ENCODE peak calls at places on chromosomes 13 and 19, in five cellular contexts. O, B, M, H and U are unnamed samples.

GRCh38 chr13:110259651-110260050 is 47.3 kb downstream of the COL4A1 start:
- DNase-seq in O (no peak), B (no peak), M (no peak), H (no peak), U (no peak)

GRCh38 chr13:40801255-40802217 is 12.1 kb downstream of the SLC25A15 start:
- DNase-seq in O (no peak), B (no peak), M (no peak), H (peak), U (no peak)

GRCh38 chr19:1590641-1591397 is 1.8 kb downstream of the MBD3 start:
- DNase-seq in O (no peak), B (no peak), M (no peak), H (peak), U (no peak)

GRCh38 chr19:31350033-31350692 is 927 bp upstream of the TSHZ3 start:
- DNase-seq in O (no peak), B (no peak), M (peak), H (no peak), U (peak)

GRCh38 chr19:54209748-54210494 is 9.3 kb downstream of the RPS9 start:
- DNase-seq in O (peak), B (no peak), M (peak), H (peak), U (peak)

GRCh38 chr19:3577741-3578344 is 5.1 kb downstream of the HMG20B start:
- DNase-seq in O (no peak), B (no peak), M (no peak), H (peak), U (no peak)

GRCh38 chr13:112510002-112510780 is 77.8 kb downstream of the TUBGCP3 start:
- DNase-seq in O (peak), B (no peak), M (peak), H (no peak), U (peak)

GRCh38 chr13:26785845-26786630 is 25.5 kb upstream of the GPR12 start:
- DNase-seq in O (no peak), B (no peak), M (peak), H (peak), U (peak)

GRCh38 chr13:30165791-30166190 is 141.6 kb downstream of the KATNAL1 start:
- DNase-seq in O (peak), B (no peak), M (no peak), H (no peak), U (no peak)

GRCh38 chr13:99523838-99524237 is 22.6 kb downstream of the TM9SF2 start:
- DNase-seq in O (no peak), B (no peak), M (no peak), H (no peak), U (no peak)

GRCh38 chr13:99527346-99527745 is 26.1 kb downstream of the TM9SF2 start:
- DNase-seq in O (no peak), B (no peak), M (no peak), H (no peak), U (no peak)

GRCh38 chr13:99528547-99528946 is 27.3 kb downstream of the TM9SF2 start:
- DNase-seq in O (no peak), B (no peak), M (no peak), H (no peak), U (no peak)

GRCh38 chr13:99525967-99526366 is 24.7 kb downstream of the TM9SF2 start:
- DNase-seq in O (no peak), B (no peak), M (no peak), H (no peak), U (no peak)

GRCh38 chr13:99526549-99526948 is 25.3 kb downstream of the TM9SF2 start:
- DNase-seq in O (no peak), B (no peak), M (no peak), H (no peak), U (no peak)
- TF ChIP-seq CTCF in O (no peak), B (no peak), M (no peak), H (no peak), U (no peak)

GRCh38 chr19:36014029-36014924 is at the start of gene ALKBH6:
- DNase-seq in O (peak), B (peak), M (peak), H (peak), U (peak)
- TF ChIP-seq CTCF in O (no peak), B (no peak), M (no peak), H (peak), U (no peak)

GRCh38 chr19:16544468-16545231 is 2.4 kb upstream of the CHERP start:
- DNase-seq in O (no peak), B (no peak), M (no peak), H (no peak), U (no peak)

GRCh38 chr19:16542894-16543498 is 759 bp upstream of the CHERP start:
- DNase-seq in O (no peak), B (no peak), M (no peak), H (no peak), U (no peak)

GRCh38 chr19:16541526-16542044 is 652 bp downstream of the CHERP start:
- DNase-seq in O (no peak), B (no peak), M (no peak), H (no peak), U (no peak)

GRCh38 chr19:16540948-16541347 is 1.3 kb downstream of the CHERP start:
- DNase-seq in O (no peak), B (no peak), M (no peak), H (no peak), U (no peak)

DNA sequence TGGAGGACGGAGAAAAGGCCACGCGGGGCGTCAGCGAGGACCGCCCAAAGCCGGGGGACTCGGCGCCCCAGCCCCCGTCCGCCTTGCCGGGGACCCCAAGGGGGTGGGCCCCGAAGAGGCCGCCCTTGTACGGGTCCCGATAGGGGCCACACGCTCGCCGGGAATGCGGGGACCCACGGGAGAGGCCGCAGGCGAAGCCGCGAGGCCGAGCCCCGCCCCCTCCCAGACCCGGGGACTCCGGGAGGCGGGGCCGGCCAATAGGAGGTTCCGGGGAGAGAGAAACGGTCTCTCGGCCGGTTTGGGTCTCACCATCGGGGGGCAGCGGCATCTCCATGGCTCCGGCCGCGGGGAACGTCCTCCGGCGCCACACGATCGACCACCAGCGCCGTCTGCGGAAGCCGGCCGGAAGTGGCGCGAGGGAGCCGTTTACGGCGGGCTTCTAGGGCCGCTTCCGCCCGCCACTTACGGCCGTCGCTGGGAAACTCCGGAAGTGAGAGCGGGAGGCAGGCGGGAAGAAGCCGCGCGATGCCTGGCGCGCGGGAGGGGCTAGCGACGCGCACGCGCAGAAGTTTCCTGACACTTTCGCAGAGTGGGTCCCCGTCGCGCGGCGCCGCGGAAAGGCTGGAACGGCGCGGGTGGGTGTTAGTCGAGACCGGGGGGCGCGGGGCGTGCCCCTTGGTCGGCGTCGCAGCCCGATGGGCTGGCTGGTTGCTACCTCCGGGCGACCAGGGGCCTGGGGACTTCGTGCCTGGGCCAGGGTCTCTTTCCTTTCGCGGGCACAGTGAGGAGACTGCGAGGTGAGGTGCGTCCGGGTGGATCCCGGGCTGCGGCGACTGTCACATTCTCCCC is at the start of gene CHERP:
- DNase-seq in O (peak), B (peak), M (peak), H (peak), U (peak)
- TF ChIP-seq CTCF in O (no peak), B (no peak), M (no peak), H (no peak), U (no peak)

DNA sequence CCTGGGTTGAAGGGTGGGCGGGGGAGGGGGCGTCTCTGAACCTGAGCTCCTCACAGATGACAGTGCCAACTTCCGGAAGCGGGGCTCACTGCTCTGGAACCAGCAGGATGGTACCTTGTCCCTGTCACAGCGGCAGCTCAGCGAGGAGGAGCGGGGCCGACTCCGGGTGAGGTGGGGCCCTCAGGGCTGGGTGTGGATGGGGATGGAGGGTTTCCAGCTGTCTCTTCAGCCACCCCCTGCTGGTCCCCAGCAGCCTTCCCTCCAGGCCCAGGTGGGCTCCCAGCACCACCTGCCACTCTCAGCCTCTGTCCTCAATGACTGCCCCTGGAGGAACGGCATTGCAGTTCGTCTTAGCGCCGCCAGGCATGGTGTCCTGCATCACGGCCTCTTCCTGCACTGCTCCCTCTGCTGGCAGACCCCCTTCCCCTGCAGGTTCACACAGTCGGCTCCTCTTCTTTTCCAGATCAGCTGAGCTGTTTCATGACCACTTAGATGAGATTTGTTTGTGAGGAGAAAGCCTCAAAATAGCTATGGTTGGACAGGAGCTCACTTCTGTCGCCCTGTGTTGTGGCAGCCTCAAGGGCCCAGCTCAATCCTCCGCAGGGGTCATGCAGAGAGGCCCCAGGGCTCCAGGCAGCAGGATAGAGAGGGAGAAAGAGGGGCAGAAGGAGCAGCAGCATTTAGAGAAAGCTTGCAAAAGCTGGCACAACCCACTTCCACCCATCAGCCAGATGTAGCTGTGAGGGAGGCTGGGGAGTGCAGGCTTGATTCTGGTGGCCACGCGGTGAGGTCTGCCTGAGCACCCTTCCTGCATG is 2.5 kb upstream of the GARIN5A start:
- DNase-seq in O (no peak), B (no peak), M (no peak), H (no peak), U (no peak)
- TF ChIP-seq CTCF in O (peak), B (peak), M (peak), H (peak), U (no peak)

GRCh38 chr19:45094707-45095106 is 1.7 kb downstream of the PPP1R37 start:
- DNase-seq in O (no peak), B (no peak), M (no peak), H (no peak), U (no peak)

GRCh38 chr19:45090598-45090997 is 2.4 kb upstream of the PPP1R37 start:
- DNase-seq in O (no peak), B (no peak), M (no peak), H (no peak), U (no peak)

GRCh38 chr19:45091031-45091918 is 1.7 kb upstream of the PPP1R37 start:
- DNase-seq in O (peak), B (peak), M (peak), H (peak), U (peak)

GRCh38 chr19:45094158-45094557 is 1.2 kb downstream of the PPP1R37 start:
- DNase-seq in O (no peak), B (no peak), M (no peak), H (no peak), U (no peak)

DNA sequence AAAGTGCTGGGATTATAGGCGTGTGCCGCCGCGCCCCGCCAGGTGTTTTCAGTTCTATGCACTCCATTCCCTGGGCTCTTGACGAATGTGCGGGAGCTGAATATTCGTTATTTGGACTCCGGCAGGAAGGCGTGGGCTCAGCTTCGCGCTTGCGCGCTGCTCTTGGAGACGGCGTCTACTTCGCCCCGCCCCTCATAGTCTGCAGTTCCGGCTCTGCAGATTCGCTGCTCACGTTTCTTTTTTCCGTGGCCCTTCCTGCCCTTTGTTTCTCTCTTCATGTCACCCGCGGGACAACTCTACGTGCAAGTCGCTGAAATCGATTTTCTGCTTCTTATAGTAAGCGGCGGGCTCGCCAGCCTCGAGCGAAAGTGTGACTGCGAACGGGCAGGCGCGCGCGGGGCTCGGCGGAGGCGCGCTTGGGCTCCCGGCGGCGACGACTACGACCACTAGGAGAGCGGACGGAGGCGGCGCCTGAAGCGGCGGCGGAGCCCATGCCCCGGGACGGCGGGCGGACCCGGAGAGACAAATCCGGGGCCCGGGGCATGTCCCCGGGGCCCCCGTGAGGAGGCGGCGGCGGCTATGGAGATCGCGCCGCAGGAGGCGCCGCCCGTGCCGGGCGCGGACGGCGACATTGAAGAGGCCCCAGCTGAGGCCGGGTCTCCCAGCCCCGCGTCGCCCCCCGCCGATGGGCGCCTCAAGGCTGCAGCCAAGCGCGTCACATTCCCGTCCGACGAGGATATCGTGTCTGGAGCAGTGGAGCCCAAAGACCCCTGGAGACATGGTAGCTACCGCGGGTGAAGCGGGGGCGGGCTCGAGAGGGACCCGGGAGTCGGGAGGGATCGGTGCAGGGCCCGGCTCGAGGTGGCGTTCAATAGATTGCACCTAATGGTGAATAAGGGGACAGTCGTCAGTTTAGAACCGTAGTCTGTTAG is at the start of gene PPP1R37:
- DNase-seq in O (peak), B (peak), M (peak), H (peak), U (peak)
- TF ChIP-seq CTCF in O (no peak), B (peak), M (peak), H (peak), U (peak)